ENCODE peak calls at places on chromosomes 1 and 21, in nine cellular contexts. D, K, V, Y, I, A, C, W and Z are unnamed samples.
A peak's percentile ranks its signal among the peaks of the same experiment; 100 is the strongest.

GRCh38 chr1:18638818-18639193 is 8.2 kb downstream of the PAX7 start:
- DNase-seq in W (no peak), C (no peak), I (no peak), V (no peak), Y (no peak), A (no peak), K (no peak), D (no peak), Z (no peak)

GRCh38 chr1:205438213-205439158 is 16.6 kb upstream of the LEMD1 start:
- DNase-seq in C (peak; percentile 77), K (no peak), W (peak; percentile 69), V (no peak), Y (no peak), D (no peak), I (peak; percentile 92), A (no peak), Z (no peak)

GRCh38 chr21:42276076-42276475 is 39.1 kb downstream of the TFF3 start:
- DNase-seq in A (no peak), W (no peak), Y (no peak), V (no peak), C (no peak), K (no peak), D (no peak), I (peak; percentile 66), Z (no peak)

GRCh38 chr1:27099154-27099903 is 55.6 kb downstream of the SLC9A1 start:
- DNase-seq in A (no peak), D (no peak), W (peak; percentile 29), C (peak; percentile 93), Y (no peak), K (no peak), I (peak; percentile 60), V (no peak), Z (no peak)

GRCh38 chr1:47587891-47588582 is 150.2 kb downstream of the FOXD2 start:
- DNase-seq in I (peak; percentile 45), V (no peak), A (no peak), K (no peak), W (peak; percentile 26), Y (no peak), D (no peak), C (no peak), Z (no peak)

GRCh38 chr21:41726630-41726969 is 40.3 kb downstream of the RIPK4 start:
- DNase-seq in D (no peak), W (no peak), V (no peak), K (no peak), C (no peak), I (no peak), A (no peak), Y (no peak), Z (no peak)

GRCh38 chr1:150807257-150807637 is 813 bp downstream of the CTSK start:
- DNase-seq in V (no peak), A (no peak), W (no peak), K (no peak), I (no peak), C (no peak), Y (no peak), D (no peak), Z (no peak)

GRCh38 chr1:15192916-15193550 is 39.5 kb downstream of the TMEM51 start:
- DNase-seq in K (no peak), Y (no peak), V (no peak), C (no peak), W (no peak), D (no peak), I (no peak), A (no peak), Z (no peak)

GRCh38 chr1:59173721-59174120 is 123.2 kb upstream of the FGGY start:
- DNase-seq in V (no peak), W (no peak), C (no peak), Y (no peak), D (no peak), K (no peak), A (no peak), I (no peak), Z (no peak)

GRCh38 chr1:54927475-54928240 is 40.7 kb upstream of the DHCR24 start:
- DNase-seq in V (no peak), D (no peak), K (no peak), C (no peak), Y (no peak), W (no peak), I (peak; percentile 23), A (no peak), Z (no peak)

GRCh38 chr1:231357831-231358354 is 19.8 kb downstream of the SPRTN start:
- DNase-seq in I (peak; percentile 50), C (peak; percentile 72), K (peak; percentile 47), D (peak; percentile 7), A (no peak), W (peak; percentile 74), V (peak; percentile 57), Y (no peak), Z (no peak)

GRCh38 chr1:22850681-22851080 is 122.0 kb downstream of the LACTBL1 start:
- DNase-seq in A (no peak), V (no peak), D (no peak), W (no peak), I (peak; percentile 56), C (no peak), Y (no peak), K (no peak), Z (no peak)

GRCh38 chr1:10210841-10211804 is 753 bp downstream of the KIF1B start:
- DNase-seq in Y (peak; percentile 3), I (peak; percentile 98), C (peak; percentile 79), K (no peak), V (peak; percentile 88), D (peak; percentile 2), A (no peak), W (peak; percentile 51), Z (no peak)

GRCh38 chr1:89616844-89617627 is 15.9 kb upstream of the LRRC8C start:
- DNase-seq in A (no peak), Y (no peak), I (no peak), D (no peak), W (no peak), C (no peak), V (no peak), K (no peak), Z (no peak)

GRCh38 chr1:43366179-43366578 is 1.6 kb downstream of the ELOVL1 start:
- DNase-seq in Y (no peak), V (no peak), I (peak; percentile 79), K (no peak), D (no peak), C (no peak), W (no peak), A (no peak), Z (no peak)

GRCh38 chr1:180360333-180361075 is 130.4 kb downstream of the LHX4 start:
- DNase-seq in W (no peak), D (no peak), K (no peak), I (no peak), V (peak; percentile 10), C (no peak), A (no peak), Y (no peak), Z (no peak)

GRCh38 chr1:62722796-62723195 is 34.6 kb upstream of the DOCK7 start:
- DNase-seq in C (no peak), Y (no peak), W (no peak), I (no peak), D (no peak), K (no peak), A (no peak), V (no peak), Z (no peak)

GRCh38 chr1:39828734-39829133 is 40.1 kb upstream of the BMP8B start:
- DNase-seq in I (no peak), D (no peak), W (no peak), C (no peak), A (no peak), V (no peak), K (no peak), Y (no peak), Z (no peak)

GRCh38 chr1:31765041-31765467 is 914 bp upstream of the ADGRB2 start:
- DNase-seq in Y (no peak), A (no peak), K (no peak), D (no peak), C (peak; percentile 65), V (no peak), W (peak; percentile 72), I (peak; percentile 41), Z (no peak)

GRCh38 chr21:45874716-45875415 is 106.7 kb upstream of the COL6A1 start:
- DNase-seq in V (peak; percentile 88), I (no peak), D (no peak), Y (no peak), K (no peak), A (no peak), C (no peak), W (no peak), Z (no peak)

GRCh38 chr1:7698666-7699065 is 72.4 kb upstream of the VAMP3 start:
- DNase-seq in I (no peak), C (no peak), D (no peak), W (no peak), V (no peak), K (no peak), Y (no peak), A (no peak), Z (no peak)

GRCh38 chr1:232767381-232768074 is 37.7 kb upstream of the MAP10 start:
- DNase-seq in I (peak; percentile 4), Y (no peak), K (no peak), A (no peak), W (no peak), D (no peak), C (peak; percentile 7), V (peak; percentile 57), Z (no peak)

GRCh38 chr1:23745515-23745914 is 2.2 kb downstream of the ELOA start:
- DNase-seq in D (no peak), A (no peak), C (no peak), I (no peak), V (no peak), K (no peak), Y (no peak), W (peak; percentile 69), Z (no peak)